ENCODE peak calls at places on chromosome 5, in ten cellular contexts. One of them, this sample, is unnamed.

GRCh38 chr5:122835681-122836080 is 9.7 kb upstream of the SNX24 start:
- DNase-seq in NCI-H446: no peak
- DNase-seq in T-helper 2 cell: no peak
- DNase-seq in HuH-7.5: no peak
- DNase-seq in activated CD4-positive, alpha-beta memory T cell treated with anti-CD3 and anti-CD28 coated beads for 36 hours: no peak
- DNase-seq in CD4-positive, alpha-beta memory T cell: no peak
- DNase-seq in ELF-1: no peak
- DNase-seq in activated CD8-positive, alpha-beta T cell treated with anti-CD3 and anti-CD28 coated beads, Interleukin-2, amount 10 ng/mL, durations not matched to agents 7 days and 5 days: no peak
- DNase-seq in NCI-H524 treated with DMSO at 0.1 percent for 48 hours: no peak
- DNase-seq in effector memory CD4-positive, alpha-beta T cell: no peak
- DNase-seq in this sample: no peak

GRCh38 chr5:159187674-159188164 is 21.6 kb downstream of the RNF145 start:
- DNase-seq in NCI-H446: no peak
- DNase-seq in T-helper 2 cell: no peak
- DNase-seq in HuH-7.5: no peak
- DNase-seq in activated CD4-positive, alpha-beta memory T cell treated with anti-CD3 and anti-CD28 coated beads for 36 hours: no peak
- DNase-seq in CD4-positive, alpha-beta memory T cell: no peak
- DNase-seq in ELF-1: no peak
- DNase-seq in activated CD8-positive, alpha-beta T cell treated with anti-CD3 and anti-CD28 coated beads, Interleukin-2, amount 10 ng/mL, durations not matched to agents 7 days and 5 days: no peak
- DNase-seq in NCI-H524 treated with DMSO at 0.1 percent for 48 hours: no peak
- DNase-seq in effector memory CD4-positive, alpha-beta T cell: no peak
- DNase-seq in this sample: no peak

GRCh38 chr5:7686794-7687193 is 164.1 kb downstream of the CFAP90 start:
- DNase-seq in NCI-H446: no peak
- DNase-seq in T-helper 2 cell: no peak
- DNase-seq in HuH-7.5: no peak
- DNase-seq in activated CD4-positive, alpha-beta memory T cell treated with anti-CD3 and anti-CD28 coated beads for 36 hours: no peak
- DNase-seq in CD4-positive, alpha-beta memory T cell: no peak
- DNase-seq in ELF-1: no peak
- DNase-seq in activated CD8-positive, alpha-beta T cell treated with anti-CD3 and anti-CD28 coated beads, Interleukin-2, amount 10 ng/mL, durations not matched to agents 7 days and 5 days: no peak
- DNase-seq in NCI-H524 treated with DMSO at 0.1 percent for 48 hours: no peak
- DNase-seq in effector memory CD4-positive, alpha-beta T cell: no peak
- DNase-seq in this sample: no peak

GRCh38 chr5:72302171-72302570 is 17.9 kb downstream of the MRPS27 start:
- DNase-seq in NCI-H446: no peak
- DNase-seq in T-helper 2 cell: no peak
- DNase-seq in HuH-7.5: no peak
- DNase-seq in activated CD4-positive, alpha-beta memory T cell treated with anti-CD3 and anti-CD28 coated beads for 36 hours: no peak
- DNase-seq in CD4-positive, alpha-beta memory T cell: no peak
- DNase-seq in ELF-1: peak
- DNase-seq in activated CD8-positive, alpha-beta T cell treated with anti-CD3 and anti-CD28 coated beads, Interleukin-2, amount 10 ng/mL, durations not matched to agents 7 days and 5 days: no peak
- DNase-seq in NCI-H524 treated with DMSO at 0.1 percent for 48 hours: no peak
- DNase-seq in effector memory CD4-positive, alpha-beta T cell: no peak
- DNase-seq in this sample: no peak

GRCh38 chr5:150774145-150774544 is 4.4 kb upstream of the SMIM3 start:
- DNase-seq in NCI-H446: no peak
- DNase-seq in T-helper 2 cell: no peak
- DNase-seq in HuH-7.5: no peak
- DNase-seq in activated CD4-positive, alpha-beta memory T cell treated with anti-CD3 and anti-CD28 coated beads for 36 hours: no peak
- DNase-seq in CD4-positive, alpha-beta memory T cell: no peak
- DNase-seq in ELF-1: no peak
- DNase-seq in activated CD8-positive, alpha-beta T cell treated with anti-CD3 and anti-CD28 coated beads, Interleukin-2, amount 10 ng/mL, durations not matched to agents 7 days and 5 days: no peak
- DNase-seq in NCI-H524 treated with DMSO at 0.1 percent for 48 hours: no peak
- DNase-seq in effector memory CD4-positive, alpha-beta T cell: no peak
- DNase-seq in this sample: no peak

GRCh38 chr5:16550316-16550952 is 66.4 kb downstream of the RETREG1 start:
- DNase-seq in NCI-H446: peak
- DNase-seq in T-helper 2 cell: no peak
- DNase-seq in HuH-7.5: peak
- DNase-seq in activated CD4-positive, alpha-beta memory T cell treated with anti-CD3 and anti-CD28 coated beads for 36 hours: peak
- DNase-seq in CD4-positive, alpha-beta memory T cell: peak
- DNase-seq in ELF-1: peak
- DNase-seq in activated CD8-positive, alpha-beta T cell treated with anti-CD3 and anti-CD28 coated beads, Interleukin-2, amount 10 ng/mL, durations not matched to agents 7 days and 5 days: peak
- DNase-seq in NCI-H524 treated with DMSO at 0.1 percent for 48 hours: peak
- DNase-seq in effector memory CD4-positive, alpha-beta T cell: no peak
- DNase-seq in this sample: peak

GRCh38 chr5:100762995-100763394 is 140.1 kb downstream of the ST8SIA4 start:
- DNase-seq in NCI-H446: no peak
- DNase-seq in T-helper 2 cell: no peak
- DNase-seq in HuH-7.5: no peak
- DNase-seq in activated CD4-positive, alpha-beta memory T cell treated with anti-CD3 and anti-CD28 coated beads for 36 hours: no peak
- DNase-seq in CD4-positive, alpha-beta memory T cell: no peak
- DNase-seq in ELF-1: no peak
- DNase-seq in activated CD8-positive, alpha-beta T cell treated with anti-CD3 and anti-CD28 coated beads, Interleukin-2, amount 10 ng/mL, durations not matched to agents 7 days and 5 days: no peak
- DNase-seq in NCI-H524 treated with DMSO at 0.1 percent for 48 hours: no peak
- DNase-seq in effector memory CD4-positive, alpha-beta T cell: no peak
- DNase-seq in this sample: no peak

GRCh38 chr5:79974896-79975295 is 16.2 kb downstream of the MTX3 start:
- DNase-seq in NCI-H446: no peak
- DNase-seq in T-helper 2 cell: no peak
- DNase-seq in HuH-7.5: no peak
- DNase-seq in activated CD4-positive, alpha-beta memory T cell treated with anti-CD3 and anti-CD28 coated beads for 36 hours: no peak
- DNase-seq in CD4-positive, alpha-beta memory T cell: no peak
- DNase-seq in ELF-1: peak
- DNase-seq in activated CD8-positive, alpha-beta T cell treated with anti-CD3 and anti-CD28 coated beads, Interleukin-2, amount 10 ng/mL, durations not matched to agents 7 days and 5 days: no peak
- DNase-seq in NCI-H524 treated with DMSO at 0.1 percent for 48 hours: no peak
- DNase-seq in effector memory CD4-positive, alpha-beta T cell: no peak
- DNase-seq in this sample: no peak

GRCh38 chr5:171351674-171352073 is 36.0 kb upstream of the NPM1 start:
- DNase-seq in NCI-H446: peak
- DNase-seq in T-helper 2 cell: no peak
- DNase-seq in HuH-7.5: no peak
- DNase-seq in activated CD4-positive, alpha-beta memory T cell treated with anti-CD3 and anti-CD28 coated beads for 36 hours: no peak
- DNase-seq in CD4-positive, alpha-beta memory T cell: no peak
- DNase-seq in ELF-1: no peak
- DNase-seq in activated CD8-positive, alpha-beta T cell treated with anti-CD3 and anti-CD28 coated beads, Interleukin-2, amount 10 ng/mL, durations not matched to agents 7 days and 5 days: no peak
- DNase-seq in NCI-H524 treated with DMSO at 0.1 percent for 48 hours: no peak
- DNase-seq in effector memory CD4-positive, alpha-beta T cell: no peak
- DNase-seq in this sample: no peak

GRCh38 chr5:78647838-78648358 is 674 bp downstream of the LHFPL2 start:
- DNase-seq in NCI-H446: no peak
- DNase-seq in T-helper 2 cell: no peak
- DNase-seq in HuH-7.5: peak
- DNase-seq in activated CD4-positive, alpha-beta memory T cell treated with anti-CD3 and anti-CD28 coated beads for 36 hours: no peak
- DNase-seq in CD4-positive, alpha-beta memory T cell: no peak
- DNase-seq in ELF-1: peak
- DNase-seq in activated CD8-positive, alpha-beta T cell treated with anti-CD3 and anti-CD28 coated beads, Interleukin-2, amount 10 ng/mL, durations not matched to agents 7 days and 5 days: no peak
- DNase-seq in NCI-H524 treated with DMSO at 0.1 percent for 48 hours: no peak
- DNase-seq in effector memory CD4-positive, alpha-beta T cell: no peak
- DNase-seq in this sample: peak

GRCh38 chr5:129963359-129963758 is 59.1 kb downstream of the CHSY3 start:
- DNase-seq in NCI-H446: no peak
- DNase-seq in T-helper 2 cell: no peak
- DNase-seq in HuH-7.5: no peak
- DNase-seq in activated CD4-positive, alpha-beta memory T cell treated with anti-CD3 and anti-CD28 coated beads for 36 hours: no peak
- DNase-seq in CD4-positive, alpha-beta memory T cell: no peak
- DNase-seq in ELF-1: no peak
- DNase-seq in activated CD8-positive, alpha-beta T cell treated with anti-CD3 and anti-CD28 coated beads, Interleukin-2, amount 10 ng/mL, durations not matched to agents 7 days and 5 days: no peak
- DNase-seq in NCI-H524 treated with DMSO at 0.1 percent for 48 hours: no peak
- DNase-seq in effector memory CD4-positive, alpha-beta T cell: no peak
- DNase-seq in this sample: no peak

GRCh38 chr5:61289669-61290363 is 42.2 kb upstream of the ZSWIM6 start:
- DNase-seq in NCI-H446: no peak
- DNase-seq in T-helper 2 cell: no peak
- DNase-seq in HuH-7.5: no peak
- DNase-seq in activated CD4-positive, alpha-beta memory T cell treated with anti-CD3 and anti-CD28 coated beads for 36 hours: no peak
- DNase-seq in CD4-positive, alpha-beta memory T cell: no peak
- DNase-seq in ELF-1: peak
- DNase-seq in activated CD8-positive, alpha-beta T cell treated with anti-CD3 and anti-CD28 coated beads, Interleukin-2, amount 10 ng/mL, durations not matched to agents 7 days and 5 days: no peak
- DNase-seq in NCI-H524 treated with DMSO at 0.1 percent for 48 hours: no peak
- DNase-seq in effector memory CD4-positive, alpha-beta T cell: no peak
- DNase-seq in this sample: no peak

GRCh38 chr5:36607838-36608783 is 1.7 kb downstream of the SLC1A3 start:
- DNase-seq in NCI-H446: no peak
- DNase-seq in T-helper 2 cell: no peak
- DNase-seq in HuH-7.5: no peak
- DNase-seq in activated CD4-positive, alpha-beta memory T cell treated with anti-CD3 and anti-CD28 coated beads for 36 hours: no peak
- DNase-seq in CD4-positive, alpha-beta memory T cell: no peak
- DNase-seq in ELF-1: peak
- DNase-seq in activated CD8-positive, alpha-beta T cell treated with anti-CD3 and anti-CD28 coated beads, Interleukin-2, amount 10 ng/mL, durations not matched to agents 7 days and 5 days: no peak
- DNase-seq in NCI-H524 treated with DMSO at 0.1 percent for 48 hours: no peak
- DNase-seq in effector memory CD4-positive, alpha-beta T cell: no peak
- DNase-seq in this sample: peak

GRCh38 chr5:5066276-5067186 is 73.6 kb upstream of the ADAMTS16 start:
- DNase-seq in NCI-H446: no peak
- DNase-seq in T-helper 2 cell: no peak
- DNase-seq in HuH-7.5: no peak
- DNase-seq in activated CD4-positive, alpha-beta memory T cell treated with anti-CD3 and anti-CD28 coated beads for 36 hours: no peak
- DNase-seq in CD4-positive, alpha-beta memory T cell: no peak
- DNase-seq in ELF-1: peak
- DNase-seq in activated CD8-positive, alpha-beta T cell treated with anti-CD3 and anti-CD28 coated beads, Interleukin-2, amount 10 ng/mL, durations not matched to agents 7 days and 5 days: no peak
- DNase-seq in NCI-H524 treated with DMSO at 0.1 percent for 48 hours: no peak
- DNase-seq in effector memory CD4-positive, alpha-beta T cell: no peak
- DNase-seq in this sample: no peak

GRCh38 chr5:51651889-51652288 is 268.6 kb downstream of the ISL1 start:
- DNase-seq in NCI-H446: no peak
- DNase-seq in T-helper 2 cell: no peak
- DNase-seq in HuH-7.5: no peak
- DNase-seq in activated CD4-positive, alpha-beta memory T cell treated with anti-CD3 and anti-CD28 coated beads for 36 hours: no peak
- DNase-seq in CD4-positive, alpha-beta memory T cell: no peak
- DNase-seq in ELF-1: no peak
- DNase-seq in activated CD8-positive, alpha-beta T cell treated with anti-CD3 and anti-CD28 coated beads, Interleukin-2, amount 10 ng/mL, durations not matched to agents 7 days and 5 days: no peak
- DNase-seq in NCI-H524 treated with DMSO at 0.1 percent for 48 hours: no peak
- DNase-seq in effector memory CD4-positive, alpha-beta T cell: no peak
- DNase-seq in this sample: peak

GRCh38 chr5:132182366-132183040 is 45.1 kb downstream of the P4HA2 start:
- DNase-seq in NCI-H446: no peak
- DNase-seq in T-helper 2 cell: no peak
- DNase-seq in HuH-7.5: no peak
- DNase-seq in activated CD4-positive, alpha-beta memory T cell treated with anti-CD3 and anti-CD28 coated beads for 36 hours: no peak
- DNase-seq in CD4-positive, alpha-beta memory T cell: no peak
- DNase-seq in ELF-1: peak
- DNase-seq in activated CD8-positive, alpha-beta T cell treated with anti-CD3 and anti-CD28 coated beads, Interleukin-2, amount 10 ng/mL, durations not matched to agents 7 days and 5 days: no peak
- DNase-seq in NCI-H524 treated with DMSO at 0.1 percent for 48 hours: no peak
- DNase-seq in effector memory CD4-positive, alpha-beta T cell: no peak
- DNase-seq in this sample: no peak

GRCh38 chr5:68884144-68884754 is 209.6 kb upstream of the SLC30A5 start:
- DNase-seq in NCI-H446: no peak
- DNase-seq in T-helper 2 cell: no peak
- DNase-seq in HuH-7.5: no peak
- DNase-seq in activated CD4-positive, alpha-beta memory T cell treated with anti-CD3 and anti-CD28 coated beads for 36 hours: peak
- DNase-seq in CD4-positive, alpha-beta memory T cell: peak
- DNase-seq in ELF-1: no peak
- DNase-seq in activated CD8-positive, alpha-beta T cell treated with anti-CD3 and anti-CD28 coated beads, Interleukin-2, amount 10 ng/mL, durations not matched to agents 7 days and 5 days: peak
- DNase-seq in NCI-H524 treated with DMSO at 0.1 percent for 48 hours: no peak
- DNase-seq in effector memory CD4-positive, alpha-beta T cell: no peak
- DNase-seq in this sample: no peak

GRCh38 chr5:61850696-61851095 is 455.3 kb upstream of the KIF2A start:
- DNase-seq in NCI-H446: no peak
- DNase-seq in T-helper 2 cell: no peak
- DNase-seq in HuH-7.5: no peak
- DNase-seq in activated CD4-positive, alpha-beta memory T cell treated with anti-CD3 and anti-CD28 coated beads for 36 hours: no peak
- DNase-seq in CD4-positive, alpha-beta memory T cell: no peak
- DNase-seq in ELF-1: no peak
- DNase-seq in activated CD8-positive, alpha-beta T cell treated with anti-CD3 and anti-CD28 coated beads, Interleukin-2, amount 10 ng/mL, durations not matched to agents 7 days and 5 days: no peak
- DNase-seq in NCI-H524 treated with DMSO at 0.1 percent for 48 hours: no peak
- DNase-seq in effector memory CD4-positive, alpha-beta T cell: no peak
- DNase-seq in this sample: no peak

GRCh38 chr5:78908173-78908901 is 76.8 kb downstream of the ARSB start:
- DNase-seq in NCI-H446: peak
- DNase-seq in T-helper 2 cell: no peak
- DNase-seq in HuH-7.5: peak
- DNase-seq in activated CD4-positive, alpha-beta memory T cell treated with anti-CD3 and anti-CD28 coated beads for 36 hours: no peak
- DNase-seq in CD4-positive, alpha-beta memory T cell: no peak
- DNase-seq in ELF-1: peak
- DNase-seq in activated CD8-positive, alpha-beta T cell treated with anti-CD3 and anti-CD28 coated beads, Interleukin-2, amount 10 ng/mL, durations not matched to agents 7 days and 5 days: no peak
- DNase-seq in NCI-H524 treated with DMSO at 0.1 percent for 48 hours: peak
- DNase-seq in effector memory CD4-positive, alpha-beta T cell: no peak
- DNase-seq in this sample: peak

GRCh38 chr5:154449786-154450185 is 4.0 kb downstream of the SAP30L start:
- DNase-seq in NCI-H446: no peak
- DNase-seq in T-helper 2 cell: no peak
- DNase-seq in HuH-7.5: no peak
- DNase-seq in activated CD4-positive, alpha-beta memory T cell treated with anti-CD3 and anti-CD28 coated beads for 36 hours: no peak
- DNase-seq in CD4-positive, alpha-beta memory T cell: no peak
- DNase-seq in ELF-1: no peak
- DNase-seq in activated CD8-positive, alpha-beta T cell treated with anti-CD3 and anti-CD28 coated beads, Interleukin-2, amount 10 ng/mL, durations not matched to agents 7 days and 5 days: no peak
- DNase-seq in NCI-H524 treated with DMSO at 0.1 percent for 48 hours: no peak
- DNase-seq in effector memory CD4-positive, alpha-beta T cell: no peak
- DNase-seq in this sample: peak

GRCh38 chr5:178222292-178222691 is 10.3 kb downstream of the PHYKPL start:
- DNase-seq in NCI-H446: no peak
- DNase-seq in T-helper 2 cell: no peak
- DNase-seq in HuH-7.5: no peak
- DNase-seq in activated CD4-positive, alpha-beta memory T cell treated with anti-CD3 and anti-CD28 coated beads for 36 hours: no peak
- DNase-seq in CD4-positive, alpha-beta memory T cell: no peak
- DNase-seq in ELF-1: no peak
- DNase-seq in activated CD8-positive, alpha-beta T cell treated with anti-CD3 and anti-CD28 coated beads, Interleukin-2, amount 10 ng/mL, durations not matched to agents 7 days and 5 days: no peak
- DNase-seq in NCI-H524 treated with DMSO at 0.1 percent for 48 hours: no peak
- DNase-seq in effector memory CD4-positive, alpha-beta T cell: no peak
- DNase-seq in this sample: no peak

GRCh38 chr5:147216552-147217154 is 18.2 kb upstream of the STK32A start:
- DNase-seq in NCI-H446: no peak
- DNase-seq in T-helper 2 cell: no peak
- DNase-seq in HuH-7.5: no peak
- DNase-seq in activated CD4-positive, alpha-beta memory T cell treated with anti-CD3 and anti-CD28 coated beads for 36 hours: peak
- DNase-seq in CD4-positive, alpha-beta memory T cell: peak
- DNase-seq in ELF-1: peak
- DNase-seq in activated CD8-positive, alpha-beta T cell treated with anti-CD3 and anti-CD28 coated beads, Interleukin-2, amount 10 ng/mL, durations not matched to agents 7 days and 5 days: no peak
- DNase-seq in NCI-H524 treated with DMSO at 0.1 percent for 48 hours: no peak
- DNase-seq in effector memory CD4-positive, alpha-beta T cell: no peak
- DNase-seq in this sample: peak

GRCh38 chr5:61906820-61907219 is 399.2 kb upstream of the KIF2A start:
- DNase-seq in NCI-H446: no peak
- DNase-seq in T-helper 2 cell: no peak
- DNase-seq in HuH-7.5: no peak
- DNase-seq in activated CD4-positive, alpha-beta memory T cell treated with anti-CD3 and anti-CD28 coated beads for 36 hours: no peak
- DNase-seq in CD4-positive, alpha-beta memory T cell: no peak
- DNase-seq in ELF-1: no peak
- DNase-seq in activated CD8-positive, alpha-beta T cell treated with anti-CD3 and anti-CD28 coated beads, Interleukin-2, amount 10 ng/mL, durations not matched to agents 7 days and 5 days: no peak
- DNase-seq in NCI-H524 treated with DMSO at 0.1 percent for 48 hours: no peak
- DNase-seq in effector memory CD4-positive, alpha-beta T cell: no peak
- DNase-seq in this sample: no peak

GRCh38 chr5:8908055-8908683 is 637.7 kb downstream of the SEMA5A start:
- DNase-seq in NCI-H446: peak
- DNase-seq in T-helper 2 cell: no peak
- DNase-seq in HuH-7.5: peak
- DNase-seq in activated CD4-positive, alpha-beta memory T cell treated with anti-CD3 and anti-CD28 coated beads for 36 hours: peak
- DNase-seq in CD4-positive, alpha-beta memory T cell: no peak
- DNase-seq in ELF-1: peak
- DNase-seq in activated CD8-positive, alpha-beta T cell treated with anti-CD3 and anti-CD28 coated beads, Interleukin-2, amount 10 ng/mL, durations not matched to agents 7 days and 5 days: peak
- DNase-seq in NCI-H524 treated with DMSO at 0.1 percent for 48 hours: no peak
- DNase-seq in effector memory CD4-positive, alpha-beta T cell: no peak
- DNase-seq in this sample: peak

GRCh38 chr5:37840036-37840909 is at the start of gene GDNF:
- DNase-seq in NCI-H446: no peak
- DNase-seq in T-helper 2 cell: no peak
- DNase-seq in HuH-7.5: peak
- DNase-seq in activated CD4-positive, alpha-beta memory T cell treated with anti-CD3 and anti-CD28 coated beads for 36 hours: no peak
- DNase-seq in CD4-positive, alpha-beta memory T cell: no peak
- DNase-seq in ELF-1: peak
- DNase-seq in activated CD8-positive, alpha-beta T cell treated with anti-CD3 and anti-CD28 coated beads, Interleukin-2, amount 10 ng/mL, durations not matched to agents 7 days and 5 days: no peak
- DNase-seq in NCI-H524 treated with DMSO at 0.1 percent for 48 hours: no peak
- DNase-seq in effector memory CD4-positive, alpha-beta T cell: no peak
- DNase-seq in this sample: peak

GRCh38 chr5:174723979-174724483 is 351 bp upstream of the MSX2 start:
- DNase-seq in NCI-H446: no peak
- DNase-seq in T-helper 2 cell: no peak
- DNase-seq in HuH-7.5: no peak
- DNase-seq in activated CD4-positive, alpha-beta memory T cell treated with anti-CD3 and anti-CD28 coated beads for 36 hours: no peak
- DNase-seq in CD4-positive, alpha-beta memory T cell: no peak
- DNase-seq in ELF-1: no peak
- DNase-seq in activated CD8-positive, alpha-beta T cell treated with anti-CD3 and anti-CD28 coated beads, Interleukin-2, amount 10 ng/mL, durations not matched to agents 7 days and 5 days: no peak
- DNase-seq in NCI-H524 treated with DMSO at 0.1 percent for 48 hours: no peak
- DNase-seq in effector memory CD4-positive, alpha-beta T cell: no peak
- DNase-seq in this sample: no peak

GRCh38 chr5:110086658-110087388 is 397.1 kb downstream of the MAN2A1 start:
- DNase-seq in NCI-H446: no peak
- DNase-seq in T-helper 2 cell: peak
- DNase-seq in HuH-7.5: no peak
- DNase-seq in activated CD4-positive, alpha-beta memory T cell treated with anti-CD3 and anti-CD28 coated beads for 36 hours: peak
- DNase-seq in CD4-positive, alpha-beta memory T cell: peak
- DNase-seq in ELF-1: no peak
- DNase-seq in activated CD8-positive, alpha-beta T cell treated with anti-CD3 and anti-CD28 coated beads, Interleukin-2, amount 10 ng/mL, durations not matched to agents 7 days and 5 days: peak
- DNase-seq in NCI-H524 treated with DMSO at 0.1 percent for 48 hours: no peak
- DNase-seq in effector memory CD4-positive, alpha-beta T cell: no peak
- DNase-seq in this sample: peak

GRCh38 chr5:157354825-157355224 is 88.9 kb downstream of the CYFIP2 start:
- DNase-seq in NCI-H446: no peak
- DNase-seq in T-helper 2 cell: no peak
- DNase-seq in HuH-7.5: no peak
- DNase-seq in activated CD4-positive, alpha-beta memory T cell treated with anti-CD3 and anti-CD28 coated beads for 36 hours: no peak
- DNase-seq in CD4-positive, alpha-beta memory T cell: no peak
- DNase-seq in ELF-1: peak
- DNase-seq in activated CD8-positive, alpha-beta T cell treated with anti-CD3 and anti-CD28 coated beads, Interleukin-2, amount 10 ng/mL, durations not matched to agents 7 days and 5 days: no peak
- DNase-seq in NCI-H524 treated with DMSO at 0.1 percent for 48 hours: no peak
- DNase-seq in effector memory CD4-positive, alpha-beta T cell: no peak
- DNase-seq in this sample: peak

This sample was measured in SJSA1.